ENCODE peak calls at places on chromosomes 13 and 19, in five cellular contexts. One of them, this sample, is unnamed.

GRCh38 chr13:110937511-110938303 is 22.8 kb upstream of the ANKRD10 start:
- DNase-seq in NCI-H2081: no peak
- DNase-seq in heart left ventricle: no peak
- DNase-seq in NCI-H1694 treated with DMSO at 0.1 percent for 48 hours: no peak
- DNase-seq in HS-27A: no peak
- DNase-seq in this sample: no peak

GRCh38 chr19:38321646-38322323 is 2.1 kb downstream of the KCNK6 start:
- DNase-seq in NCI-H2081: no peak
- DNase-seq in heart left ventricle: peak; percentile 82
- DNase-seq in NCI-H1694 treated with DMSO at 0.1 percent for 48 hours: no peak
- DNase-seq in HS-27A: no peak
- DNase-seq in this sample: peak; percentile 27

GRCh38 chr19:44905437-44906160 is at the start of gene APOE:
- DNase-seq in NCI-H2081: no peak
- DNase-seq in heart left ventricle: no peak
- DNase-seq in NCI-H1694 treated with DMSO at 0.1 percent for 48 hours: no peak
- DNase-seq in HS-27A: no peak
- DNase-seq in this sample: no peak

GRCh38 chr13:76471486-76471885 is 414.7 kb downstream of the KCTD12 start:
- DNase-seq in NCI-H2081: no peak
- DNase-seq in heart left ventricle: no peak
- DNase-seq in NCI-H1694 treated with DMSO at 0.1 percent for 48 hours: no peak
- DNase-seq in HS-27A: no peak
- DNase-seq in this sample: no peak

GRCh38 chr13:107104631-107105030 is 536.7 kb upstream of the ARGLU1 start:
- DNase-seq in NCI-H2081: no peak
- DNase-seq in heart left ventricle: no peak
- DNase-seq in NCI-H1694 treated with DMSO at 0.1 percent for 48 hours: no peak
- DNase-seq in HS-27A: no peak
- DNase-seq in this sample: peak; percentile 35

GRCh38 chr13:33509642-33510229 is 224.2 kb upstream of the STARD13 start:
- DNase-seq in NCI-H2081: no peak
- DNase-seq in heart left ventricle: peak; percentile 50
- DNase-seq in NCI-H1694 treated with DMSO at 0.1 percent for 48 hours: no peak
- DNase-seq in HS-27A: no peak
- DNase-seq in this sample: no peak

GRCh38 chr19:49106648-49107135 is 7.5 kb upstream of the LIN7B start:
- DNase-seq in NCI-H2081: peak; percentile 13
- DNase-seq in heart left ventricle: peak; percentile 27
- DNase-seq in NCI-H1694 treated with DMSO at 0.1 percent for 48 hours: peak; percentile 40
- DNase-seq in HS-27A: no peak
- DNase-seq in this sample: peak; percentile 45

GRCh38 chr13:44266305-44266704 is 107.3 kb upstream of the SERP2 start:
- DNase-seq in NCI-H2081: no peak
- DNase-seq in heart left ventricle: no peak
- DNase-seq in NCI-H1694 treated with DMSO at 0.1 percent for 48 hours: no peak
- DNase-seq in HS-27A: no peak
- DNase-seq in this sample: no peak

GRCh38 chr19:50266896-50267295 is 62.3 kb downstream of the KCNC3 start:
- DNase-seq in NCI-H2081: no peak
- DNase-seq in heart left ventricle: no peak
- DNase-seq in NCI-H1694 treated with DMSO at 0.1 percent for 48 hours: no peak
- DNase-seq in HS-27A: no peak
- DNase-seq in this sample: no peak

GRCh38 chr19:55600336-55601028 is 394 bp downstream of the ZNF524 start:
- DNase-seq in NCI-H2081: peak; percentile 93
- DNase-seq in heart left ventricle: peak; percentile 79
- DNase-seq in NCI-H1694 treated with DMSO at 0.1 percent for 48 hours: peak; percentile 87
- DNase-seq in HS-27A: no peak
- DNase-seq in this sample: peak; percentile 54

GRCh38 chr13:39779337-39780270 is 124.1 kb downstream of the COG6 start:
- DNase-seq in NCI-H2081: no peak
- DNase-seq in heart left ventricle: no peak
- DNase-seq in NCI-H1694 treated with DMSO at 0.1 percent for 48 hours: no peak
- DNase-seq in HS-27A: no peak
- DNase-seq in this sample: peak; percentile 36

GRCh38 chr13:111962431-111962891 is 104.5 kb upstream of the SOX1 start:
- DNase-seq in NCI-H2081: no peak
- DNase-seq in heart left ventricle: no peak
- DNase-seq in NCI-H1694 treated with DMSO at 0.1 percent for 48 hours: no peak
- DNase-seq in HS-27A: no peak
- DNase-seq in this sample: no peak

GRCh38 chr19:1401138-1401888 is at the start of gene GAMT:
- DNase-seq in NCI-H2081: no peak
- DNase-seq in heart left ventricle: peak; percentile 58
- DNase-seq in NCI-H1694 treated with DMSO at 0.1 percent for 48 hours: peak; percentile 9
- DNase-seq in HS-27A: no peak
- DNase-seq in this sample: no peak

GRCh38 chr13:39273953-39274352 is 235.7 kb downstream of the NHLRC3 start:
- DNase-seq in NCI-H2081: peak; percentile 33
- DNase-seq in heart left ventricle: no peak
- DNase-seq in NCI-H1694 treated with DMSO at 0.1 percent for 48 hours: no peak
- DNase-seq in HS-27A: no peak
- DNase-seq in this sample: no peak

GRCh38 chr13:27432612-27433210 is 8.3 kb downstream of the GTF3A start:
- DNase-seq in NCI-H2081: no peak
- DNase-seq in heart left ventricle: no peak
- DNase-seq in NCI-H1694 treated with DMSO at 0.1 percent for 48 hours: no peak
- DNase-seq in HS-27A: no peak
- DNase-seq in this sample: no peak

GRCh38 chr13:30616927-30617314 is 799 bp upstream of the USPL1 start:
- DNase-seq in NCI-H2081: peak; percentile 45
- DNase-seq in heart left ventricle: peak; percentile 83
- DNase-seq in NCI-H1694 treated with DMSO at 0.1 percent for 48 hours: peak; percentile 38
- DNase-seq in HS-27A: peak; percentile 60
- DNase-seq in this sample: peak; percentile 89

GRCh38 chr13:100280681-100281080 is 191.8 kb downstream of the PCCA start:
- DNase-seq in NCI-H2081: no peak
- DNase-seq in heart left ventricle: no peak
- DNase-seq in NCI-H1694 treated with DMSO at 0.1 percent for 48 hours: no peak
- DNase-seq in HS-27A: no peak
- DNase-seq in this sample: peak; percentile 14

GRCh38 chr13:76009491-76009890 is 373.4 kb downstream of the LMO7 start:
- DNase-seq in NCI-H2081: no peak
- DNase-seq in heart left ventricle: no peak
- DNase-seq in NCI-H1694 treated with DMSO at 0.1 percent for 48 hours: no peak
- DNase-seq in HS-27A: no peak
- DNase-seq in this sample: peak; percentile 75

GRCh38 chr19:40217921-40218890 is at the start of gene TTC9B:
- DNase-seq in NCI-H2081: no peak
- DNase-seq in heart left ventricle: no peak
- DNase-seq in NCI-H1694 treated with DMSO at 0.1 percent for 48 hours: no peak
- DNase-seq in HS-27A: no peak
- DNase-seq in this sample: no peak

GRCh38 chr13:51737609-51738008 is 66.4 kb downstream of the DHRS12 start:
- DNase-seq in NCI-H2081: no peak
- DNase-seq in heart left ventricle: no peak
- DNase-seq in NCI-H1694 treated with DMSO at 0.1 percent for 48 hours: no peak
- DNase-seq in HS-27A: no peak
- DNase-seq in this sample: no peak

GRCh38 chr13:32969516-32969941 is 46.7 kb upstream of the KL start:
- DNase-seq in NCI-H2081: no peak
- DNase-seq in heart left ventricle: peak; percentile 25
- DNase-seq in NCI-H1694 treated with DMSO at 0.1 percent for 48 hours: no peak
- DNase-seq in HS-27A: no peak
- DNase-seq in this sample: peak; percentile 55

GRCh38 chr13:89034015-89034414 is 1362.8 kb downstream of the SLITRK5 start:
- DNase-seq in NCI-H2081: no peak
- DNase-seq in heart left ventricle: no peak
- DNase-seq in NCI-H1694 treated with DMSO at 0.1 percent for 48 hours: no peak
- DNase-seq in HS-27A: no peak
- DNase-seq in this sample: no peak